ENCODE peak calls at places on chromosome 7, in nine cellular contexts. One of them, this sample, is unnamed.

GRCh38 chr7:44062180-44062902 is 3.0 kb downstream of the PGAM2 start:
- DNase-seq in GDM1: no peak
- DNase-seq in M059J: no peak
- DNase-seq in CD8-positive, alpha-beta memory T cell: no peak
- DNase-seq in DMS79: no peak
- DNase-seq in foreskin fibroblast: no peak
- DNase-seq in LoVo: no peak
- DNase-seq in smooth muscle cell of the brain vasculature: no peak
- DNase-seq in ascending aorta: no peak
- DNase-seq in this sample: no peak

GRCh38 chr7:29459591-29459990 is 104.0 kb upstream of the PRR15 start:
- DNase-seq in GDM1: no peak
- DNase-seq in M059J: no peak
- DNase-seq in CD8-positive, alpha-beta memory T cell: no peak
- DNase-seq in DMS79: no peak
- DNase-seq in foreskin fibroblast: no peak
- DNase-seq in LoVo: no peak
- DNase-seq in smooth muscle cell of the brain vasculature: no peak
- DNase-seq in ascending aorta: no peak
- DNase-seq in this sample: no peak

GRCh38 chr7:80127412-80128150 is 7.0 kb upstream of the GNAI1 start:
- DNase-seq in GDM1: no peak
- DNase-seq in M059J: no peak
- DNase-seq in CD8-positive, alpha-beta memory T cell: no peak
- DNase-seq in DMS79: no peak
- DNase-seq in foreskin fibroblast: no peak
- DNase-seq in LoVo: no peak
- DNase-seq in smooth muscle cell of the brain vasculature: no peak
- DNase-seq in ascending aorta: no peak
- DNase-seq in this sample: peak; percentile 84

GRCh38 chr7:92875719-92876118 is 39.3 kb upstream of the CDK6 start:
- DNase-seq in GDM1: no peak
- DNase-seq in M059J: peak; percentile 70
- DNase-seq in CD8-positive, alpha-beta memory T cell: no peak
- DNase-seq in DMS79: no peak
- DNase-seq in foreskin fibroblast: no peak
- DNase-seq in LoVo: no peak
- DNase-seq in smooth muscle cell of the brain vasculature: no peak
- DNase-seq in ascending aorta: no peak
- DNase-seq in this sample: no peak

GRCh38 chr7:91182819-91183405 is 81.3 kb upstream of the FZD1 start:
- DNase-seq in GDM1: no peak
- DNase-seq in M059J: peak; percentile 81
- DNase-seq in CD8-positive, alpha-beta memory T cell: no peak
- DNase-seq in DMS79: no peak
- DNase-seq in foreskin fibroblast: peak; percentile 96
- DNase-seq in LoVo: no peak
- DNase-seq in smooth muscle cell of the brain vasculature: peak; percentile 77
- DNase-seq in ascending aorta: no peak
- DNase-seq in this sample: no peak

GRCh38 chr7:90592036-90592435 is 4.1 kb upstream of the CDK14 start:
- DNase-seq in GDM1: no peak
- DNase-seq in M059J: peak; percentile 23
- DNase-seq in CD8-positive, alpha-beta memory T cell: no peak
- DNase-seq in DMS79: peak; percentile 7
- DNase-seq in foreskin fibroblast: peak; percentile 60
- DNase-seq in LoVo: peak; percentile 22
- DNase-seq in smooth muscle cell of the brain vasculature: no peak
- DNase-seq in ascending aorta: no peak
- DNase-seq in this sample: no peak

GRCh38 chr7:2637505-2638223 is 5.9 kb downstream of the TTYH3 start:
- DNase-seq in GDM1: no peak
- DNase-seq in M059J: no peak
- DNase-seq in CD8-positive, alpha-beta memory T cell: no peak
- DNase-seq in DMS79: no peak
- DNase-seq in foreskin fibroblast: no peak
- DNase-seq in LoVo: no peak
- DNase-seq in smooth muscle cell of the brain vasculature: no peak
- DNase-seq in ascending aorta: peak; percentile 86
- DNase-seq in this sample: no peak

GRCh38 chr7:128217030-128217805 is 23.9 kb upstream of the LEP start:
- DNase-seq in GDM1: no peak
- DNase-seq in M059J: peak; percentile 75
- DNase-seq in CD8-positive, alpha-beta memory T cell: no peak
- DNase-seq in DMS79: no peak
- DNase-seq in foreskin fibroblast: peak; percentile 76
- DNase-seq in LoVo: no peak
- DNase-seq in smooth muscle cell of the brain vasculature: no peak
- DNase-seq in ascending aorta: peak; percentile 65
- DNase-seq in this sample: no peak

GRCh38 chr7:92608380-92609322 is 18.5 kb upstream of the FAM133B start:
- DNase-seq in GDM1: no peak
- DNase-seq in M059J: no peak
- DNase-seq in CD8-positive, alpha-beta memory T cell: no peak
- DNase-seq in DMS79: no peak
- DNase-seq in foreskin fibroblast: no peak
- DNase-seq in LoVo: peak; percentile 81
- DNase-seq in smooth muscle cell of the brain vasculature: no peak
- DNase-seq in ascending aorta: no peak
- DNase-seq in this sample: peak; percentile 48

GRCh38 chr7:84913731-84914130 is 273.1 kb downstream of the SEMA3D start:
- DNase-seq in GDM1: no peak
- DNase-seq in M059J: peak; percentile 75
- DNase-seq in CD8-positive, alpha-beta memory T cell: no peak
- DNase-seq in DMS79: no peak
- DNase-seq in foreskin fibroblast: peak; percentile 47
- DNase-seq in LoVo: no peak
- DNase-seq in smooth muscle cell of the brain vasculature: no peak
- DNase-seq in ascending aorta: no peak
- DNase-seq in this sample: no peak

GRCh38 chr7:2730846-2731770 is 43.1 kb downstream of the AMZ1 start:
- DNase-seq in GDM1: no peak
- DNase-seq in M059J: no peak
- DNase-seq in CD8-positive, alpha-beta memory T cell: no peak
- DNase-seq in DMS79: no peak
- DNase-seq in foreskin fibroblast: no peak
- DNase-seq in LoVo: no peak
- DNase-seq in smooth muscle cell of the brain vasculature: no peak
- DNase-seq in ascending aorta: peak; percentile 55
- DNase-seq in this sample: no peak

GRCh38 chr7:157446322-157446721 is 109.5 kb downstream of the DNAJB6 start:
- DNase-seq in GDM1: no peak
- DNase-seq in M059J: no peak
- DNase-seq in CD8-positive, alpha-beta memory T cell: no peak
- DNase-seq in DMS79: no peak
- DNase-seq in foreskin fibroblast: no peak
- DNase-seq in LoVo: no peak
- DNase-seq in smooth muscle cell of the brain vasculature: no peak
- DNase-seq in ascending aorta: no peak
- DNase-seq in this sample: no peak

GRCh38 chr7:25389489-25390106 is 161.3 kb upstream of the NPVF start:
- DNase-seq in GDM1: no peak
- DNase-seq in M059J: peak; percentile 66
- DNase-seq in CD8-positive, alpha-beta memory T cell: peak; percentile 41
- DNase-seq in DMS79: peak; percentile 13
- DNase-seq in foreskin fibroblast: peak; percentile 57
- DNase-seq in LoVo: peak; percentile 54
- DNase-seq in smooth muscle cell of the brain vasculature: peak; percentile 26
- DNase-seq in ascending aorta: no peak
- DNase-seq in this sample: no peak

GRCh38 chr7:111083423-111083822 is 7.5 kb upstream of the LRRN3 start:
- DNase-seq in GDM1: peak; percentile 12
- DNase-seq in M059J: peak; percentile 31
- DNase-seq in CD8-positive, alpha-beta memory T cell: peak; percentile 84
- DNase-seq in DMS79: no peak
- DNase-seq in foreskin fibroblast: peak; percentile 67
- DNase-seq in LoVo: no peak
- DNase-seq in smooth muscle cell of the brain vasculature: no peak
- DNase-seq in ascending aorta: no peak
- DNase-seq in this sample: no peak

GRCh38 chr7:54885285-54885684 is 126.3 kb upstream of the SEC61G start:
- DNase-seq in GDM1: no peak
- DNase-seq in M059J: no peak
- DNase-seq in CD8-positive, alpha-beta memory T cell: no peak
- DNase-seq in DMS79: no peak
- DNase-seq in foreskin fibroblast: no peak
- DNase-seq in LoVo: no peak
- DNase-seq in smooth muscle cell of the brain vasculature: no peak
- DNase-seq in ascending aorta: no peak
- DNase-seq in this sample: no peak

GRCh38 chr7:102040569-102040968 is 223.1 kb downstream of the CUX1 start:
- DNase-seq in GDM1: no peak
- DNase-seq in M059J: no peak
- DNase-seq in CD8-positive, alpha-beta memory T cell: no peak
- DNase-seq in DMS79: no peak
- DNase-seq in foreskin fibroblast: no peak
- DNase-seq in LoVo: no peak
- DNase-seq in smooth muscle cell of the brain vasculature: no peak
- DNase-seq in ascending aorta: no peak
- DNase-seq in this sample: no peak

GRCh38 chr7:12504144-12504543 is 66.4 kb upstream of the SCIN start:
- DNase-seq in GDM1: no peak
- DNase-seq in M059J: peak; percentile 14
- DNase-seq in CD8-positive, alpha-beta memory T cell: no peak
- DNase-seq in DMS79: no peak
- DNase-seq in foreskin fibroblast: no peak
- DNase-seq in LoVo: no peak
- DNase-seq in smooth muscle cell of the brain vasculature: no peak
- DNase-seq in ascending aorta: no peak
- DNase-seq in this sample: no peak

GRCh38 chr7:13414661-13415105 is 574.8 kb downstream of the ETV1 start:
- DNase-seq in GDM1: no peak
- DNase-seq in M059J: peak; percentile 52
- DNase-seq in CD8-positive, alpha-beta memory T cell: no peak
- DNase-seq in DMS79: no peak
- DNase-seq in foreskin fibroblast: peak; percentile 1
- DNase-seq in LoVo: no peak
- DNase-seq in smooth muscle cell of the brain vasculature: no peak
- DNase-seq in ascending aorta: no peak
- DNase-seq in this sample: no peak

GRCh38 chr7:150524018-150524417 is 9.3 kb downstream of the GIMAP7 start:
- DNase-seq in GDM1: no peak
- DNase-seq in M059J: no peak
- DNase-seq in CD8-positive, alpha-beta memory T cell: no peak
- DNase-seq in DMS79: no peak
- DNase-seq in foreskin fibroblast: no peak
- DNase-seq in LoVo: no peak
- DNase-seq in smooth muscle cell of the brain vasculature: no peak
- DNase-seq in ascending aorta: no peak
- DNase-seq in this sample: no peak

GRCh38 chr7:27094304-27095049 is 1.3 kb downstream of the HOXA1 start:
- DNase-seq in GDM1: no peak
- DNase-seq in M059J: no peak
- DNase-seq in CD8-positive, alpha-beta memory T cell: no peak
- DNase-seq in DMS79: no peak
- DNase-seq in foreskin fibroblast: no peak
- DNase-seq in LoVo: no peak
- DNase-seq in smooth muscle cell of the brain vasculature: no peak
- DNase-seq in ascending aorta: no peak
- DNase-seq in this sample: no peak

GRCh38 chr7:28957822-28958234 is 302 bp downstream of the TRIL start:
- DNase-seq in GDM1: no peak
- DNase-seq in M059J: no peak
- DNase-seq in CD8-positive, alpha-beta memory T cell: no peak
- DNase-seq in DMS79: no peak
- DNase-seq in foreskin fibroblast: peak; percentile 39
- DNase-seq in LoVo: no peak
- DNase-seq in smooth muscle cell of the brain vasculature: no peak
- DNase-seq in ascending aorta: no peak
- DNase-seq in this sample: no peak

GRCh38 chr7:30933124-30933893 is 21.7 kb downstream of the AQP1 start:
- DNase-seq in GDM1: no peak
- DNase-seq in M059J: no peak
- DNase-seq in CD8-positive, alpha-beta memory T cell: no peak
- DNase-seq in DMS79: no peak
- DNase-seq in foreskin fibroblast: no peak
- DNase-seq in LoVo: no peak
- DNase-seq in smooth muscle cell of the brain vasculature: no peak
- DNase-seq in ascending aorta: peak; percentile 63
- DNase-seq in this sample: no peak

GRCh38 chr7:116218051-116218645 is 7.8 kb downstream of the TES start:
- DNase-seq in GDM1: no peak
- DNase-seq in M059J: peak; percentile 100
- DNase-seq in CD8-positive, alpha-beta memory T cell: no peak
- DNase-seq in DMS79: no peak
- DNase-seq in foreskin fibroblast: peak; percentile 94
- DNase-seq in LoVo: peak; percentile 97
- DNase-seq in smooth muscle cell of the brain vasculature: no peak
- DNase-seq in ascending aorta: no peak
- DNase-seq in this sample: no peak

GRCh38 chr7:3109516-3109915 is 65.8 kb upstream of the CARD11 start:
- DNase-seq in GDM1: no peak
- DNase-seq in M059J: no peak
- DNase-seq in CD8-positive, alpha-beta memory T cell: no peak
- DNase-seq in DMS79: no peak
- DNase-seq in foreskin fibroblast: no peak
- DNase-seq in LoVo: no peak
- DNase-seq in smooth muscle cell of the brain vasculature: no peak
- DNase-seq in ascending aorta: no peak
- DNase-seq in this sample: no peak

This sample was measured in amygdala.